ENCODE peak calls at places on chromosomes 2 and 18, in ten cellular contexts. W is brain microvascular endothelial cell, D is nephron progenitor cell, Y is HFF-Myc, H is AG09319, T is foreskin keratinocyte, Q is chondrocyte, Z is progenitor cell of endocrine pancreas, M is GM12865, C is neural crest cell. X is an unnamed sample.

GRCh38 chr2:20148841-20149702 is 75.9 kb downstream of the SDC1 start:
- DNase-seq in W (peak), D (no peak), Y (peak), H (peak), T (no peak), Q (no peak), Z (no peak), M (peak), C (peak), X (no peak)

GRCh38 chr2:43065871-43066270 is 160.5 kb downstream of the ZFP36L2 start:
- DNase-seq in W (no peak), D (no peak), Y (no peak), H (no peak), T (no peak), Q (peak), Z (no peak), M (no peak), C (no peak), X (no peak)

GRCh38 chr2:48514591-48514990 is 15.4 kb upstream of the STON1 start:
- DNase-seq in W (no peak), D (no peak), Y (no peak), H (no peak), T (no peak), Q (no peak), Z (no peak), M (no peak), C (no peak), X (no peak)

GRCh38 chr2:188620916-188621315 is 329.2 kb downstream of the GULP1 start:
- DNase-seq in W (no peak), D (no peak), Y (no peak), H (no peak), T (no peak), Q (no peak), Z (no peak), M (no peak), C (no peak), X (no peak)

GRCh38 chr2:134425723-134426496 is 172.0 kb downstream of the MGAT5 start:
- DNase-seq in W (no peak), D (no peak), Y (no peak), H (no peak), T (no peak), Q (peak), Z (no peak), M (no peak), C (no peak), X (no peak)

GRCh38 chr2:33214436-33214835 is 262.0 kb upstream of the RASGRP3 start:
- DNase-seq in W (peak), D (no peak), Y (no peak), H (no peak), T (no peak), Q (no peak), Z (no peak), M (peak), C (no peak), X (no peak)

GRCh38 chr2:241929551-241930490 is 60.3 kb downstream of the RTP5 start:
- DNase-seq in W (no peak), D (no peak), Y (no peak), H (no peak), T (no peak), Q (no peak), Z (no peak), M (no peak), C (no peak), X (no peak)

GRCh38 chr2:2229898-2230817 is 100.9 kb downstream of the MYT1L start:
- DNase-seq in W (no peak), D (no peak), Y (no peak), H (no peak), T (no peak), Q (no peak), Z (no peak), M (no peak), C (no peak), X (no peak)

GRCh38 chr2:165952600-165953210 is 871 bp downstream of the TTC21B start:
- DNase-seq in W (no peak), D (no peak), Y (no peak), H (no peak), T (peak), Q (no peak), Z (no peak), M (no peak), C (no peak), X (no peak)

GRCh38 chr18:58045265-58046086 is 1.4 kb downstream of the NEDD4L start:
- DNase-seq in W (no peak), D (peak), Y (no peak), H (no peak), T (peak), Q (no peak), Z (peak), M (peak), C (peak), X (peak)

GRCh38 chr2:207558106-207558505 is 28.3 kb downstream of the CREB1 start:
- DNase-seq in W (peak), D (no peak), Y (peak), H (peak), T (no peak), Q (no peak), Z (no peak), M (no peak), C (no peak), X (no peak)

GRCh38 chr2:172101008-172101706 is 1.5 kb downstream of the DLX2 start:
- DNase-seq in W (no peak), D (no peak), Y (no peak), H (no peak), T (peak), Q (no peak), Z (no peak), M (no peak), C (peak), X (no peak)

GRCh38 chr2:179720173-179720772 is 141.1 kb downstream of the ZNF385B start:
- DNase-seq in W (no peak), D (no peak), Y (no peak), H (no peak), T (no peak), Q (no peak), Z (no peak), M (no peak), C (no peak), X (no peak)

GRCh38 chr2:210250577-210250976 is 25.3 kb upstream of the ACADL start:
- DNase-seq in W (no peak), D (no peak), Y (no peak), H (no peak), T (no peak), Q (no peak), Z (no peak), M (no peak), C (no peak), X (no peak)

GRCh38 chr18:63410792-63411191 is 11.5 kb downstream of the VPS4B start:
- DNase-seq in W (peak), D (no peak), Y (peak), H (no peak), T (peak), Q (no peak), Z (no peak), M (no peak), C (no peak), X (no peak)

GRCh38 chr2:214005337-214005736 is 405.5 kb upstream of the VWC2L start:
- DNase-seq in W (peak), D (no peak), Y (no peak), H (no peak), T (no peak), Q (no peak), Z (no peak), M (no peak), C (no peak), X (no peak)

GRCh38 chr2:27079233-27080139 is 1.1 kb downstream of the EMILIN1 start:
- DNase-seq in W (no peak), D (no peak), Y (no peak), H (no peak), T (no peak), Q (no peak), Z (no peak), M (no peak), C (no peak), X (no peak)

GRCh38 chr2:2739231-2739795 is 408.2 kb upstream of the MYT1L start:
- DNase-seq in W (no peak), D (no peak), Y (no peak), H (no peak), T (peak), Q (no peak), Z (no peak), M (no peak), C (no peak), X (no peak)

GRCh38 chr2:205892141-205893064 is 193.6 kb downstream of the INO80D start:
- DNase-seq in W (no peak), D (no peak), Y (no peak), H (no peak), T (peak), Q (no peak), Z (no peak), M (no peak), C (no peak), X (no peak)

GRCh38 chr2:86622878-86623548 is 652 bp downstream of the RNF103 start:
- DNase-seq in W (peak), D (peak), Y (no peak), H (no peak), T (peak), Q (no peak), Z (peak), M (no peak), C (peak), X (no peak)

GRCh38 chr18:65753520-65753919 is 2.7 kb downstream of the CDH7 start:
- DNase-seq in W (no peak), D (peak), Y (no peak), H (no peak), T (no peak), Q (no peak), Z (peak), M (peak), C (peak), X (no peak)

GRCh38 chr2:130345611-130346010 is 2.9 kb downstream of the IMP4 start:
- DNase-seq in W (no peak), D (no peak), Y (no peak), H (no peak), T (no peak), Q (peak), Z (no peak), M (no peak), C (no peak), X (no peak)

GRCh38 chr2:3340144-3340543 is 37.5 kb downstream of the EIPR1 start:
- DNase-seq in W (no peak), D (no peak), Y (no peak), H (no peak), T (no peak), Q (no peak), Z (no peak), M (no peak), C (no peak), X (no peak)

GRCh38 chr2:9757430-9758287 is 85.6 kb upstream of the TAF1B start:
- DNase-seq in W (no peak), D (peak), Y (no peak), H (no peak), T (no peak), Q (no peak), Z (no peak), M (no peak), C (no peak), X (no peak)

GRCh38 chr2:72147303-72147970 is at the start of gene CYP26B1:
- DNase-seq in W (no peak), D (peak), Y (no peak), H (no peak), T (no peak), Q (no peak), Z (no peak), M (no peak), C (no peak), X (no peak)

GRCh38 chr18:79520473-79521390 is 125.0 kb downstream of the NFATC1 start:
- DNase-seq in W (no peak), D (no peak), Y (no peak), H (no peak), T (no peak), Q (no peak), Z (no peak), M (no peak), C (no peak), X (no peak)

GRCh38 chr2:200578778-200579177 is 7.0 kb upstream of the AOX1 start:
- DNase-seq in W (peak), D (no peak), Y (peak), H (no peak), T (peak), Q (no peak), Z (no peak), M (peak), C (no peak), X (no peak)

GRCh38 chr2:129165001-129165400 is 814.5 kb upstream of the RAB6C start:
- DNase-seq in W (no peak), D (no peak), Y (no peak), H (no peak), T (peak), Q (no peak), Z (no peak), M (no peak), C (no peak), X (no peak)

GRCh38 chr18:4107049-4107459 is 348.1 kb downstream of the DLGAP1 start:
- DNase-seq in W (no peak), D (no peak), Y (no peak), H (no peak), T (no peak), Q (no peak), Z (no peak), M (no peak), C (no peak), X (no peak)

GRCh38 chr18:13613099-13613498 is 113.3 kb downstream of the FAM210A start:
- DNase-seq in W (no peak), D (no peak), Y (no peak), H (no peak), T (no peak), Q (no peak), Z (no peak), M (peak), C (no peak), X (no peak)

GRCh38 chr2:191165190-191165643 is 14.4 kb upstream of the STAT4 start:
- DNase-seq in W (peak), D (no peak), Y (no peak), H (peak), T (peak), Q (no peak), Z (no peak), M (peak), C (no peak), X (no peak)

GRCh38 chr2:1641498-1641897 is 102.8 kb downstream of the PXDN start:
- DNase-seq in W (no peak), D (no peak), Y (no peak), H (no peak), T (no peak), Q (no peak), Z (no peak), M (no peak), C (no peak), X (no peak)

GRCh38 chr2:128446049-128446811 is 127.6 kb upstream of the HS6ST1 start:
- DNase-seq in W (no peak), D (no peak), Y (no peak), H (no peak), T (no peak), Q (no peak), Z (no peak), M (no peak), C (no peak), X (peak)

GRCh38 chr18:24785019-24785418 is 324.6 kb downstream of the HRH4 start:
- DNase-seq in W (no peak), D (no peak), Y (no peak), H (no peak), T (no peak), Q (no peak), Z (no peak), M (no peak), C (no peak), X (no peak)

GRCh38 chr2:241074901-241075540 is 27.1 kb downstream of the MTERF4 start:
- DNase-seq in W (no peak), D (no peak), Y (no peak), H (no peak), T (no peak), Q (no peak), Z (no peak), M (no peak), C (no peak), X (no peak)

GRCh38 chr2:64453710-64454315 is at the start of gene LGALSL:
- DNase-seq in W (peak), D (no peak), Y (no peak), H (no peak), T (peak), Q (peak), Z (peak), M (peak), C (peak), X (peak)

GRCh38 chr2:150097891-150098595 is 389.4 kb downstream of the RND3 start:
- DNase-seq in W (peak), D (no peak), Y (no peak), H (no peak), T (peak), Q (no peak), Z (no peak), M (no peak), C (no peak), X (no peak)
- TF ChIP-seq CTCF in W (peak), D (no peak), Y (peak), H (peak), T (peak), Q (peak), Z (no peak), M (no peak), C (no peak), X (no peak)

GRCh38 chr18:52484977-52485376 is 145.0 kb downstream of the DCC start:
- DNase-seq in W (no peak), D (no peak), Y (no peak), H (no peak), T (peak), Q (no peak), Z (no peak), M (no peak), C (no peak), X (no peak)
- TF ChIP-seq CTCF in W (no peak), D (no peak), Y (no peak), H (no peak), T (no peak), Q (no peak), Z (no peak), M (no peak), C (no peak), X (no peak)

GRCh38 chr2:38526195-38526594 is 76.5 kb downstream of the HNRNPLL start:
- DNase-seq in W (peak), D (no peak), Y (no peak), H (peak), T (no peak), Q (no peak), Z (no peak), M (no peak), C (no peak), X (no peak)

GRCh38 chr2:38521835-38522234 is 80.9 kb downstream of the HNRNPLL start:
- DNase-seq in W (no peak), D (no peak), Y (no peak), H (no peak), T (no peak), Q (no peak), Z (no peak), M (no peak), C (no peak), X (no peak)

GRCh38 chr2:38522754-38523349 is 79.9 kb downstream of the HNRNPLL start:
- DNase-seq in W (no peak), D (peak), Y (no peak), H (no peak), T (no peak), Q (no peak), Z (no peak), M (no peak), C (no peak), X (no peak)

GRCh38 chr2:38524580-38524979 is 78.1 kb downstream of the HNRNPLL start:
- DNase-seq in W (no peak), D (no peak), Y (no peak), H (no peak), T (no peak), Q (no peak), Z (no peak), M (no peak), C (no peak), X (no peak)

DNA sequence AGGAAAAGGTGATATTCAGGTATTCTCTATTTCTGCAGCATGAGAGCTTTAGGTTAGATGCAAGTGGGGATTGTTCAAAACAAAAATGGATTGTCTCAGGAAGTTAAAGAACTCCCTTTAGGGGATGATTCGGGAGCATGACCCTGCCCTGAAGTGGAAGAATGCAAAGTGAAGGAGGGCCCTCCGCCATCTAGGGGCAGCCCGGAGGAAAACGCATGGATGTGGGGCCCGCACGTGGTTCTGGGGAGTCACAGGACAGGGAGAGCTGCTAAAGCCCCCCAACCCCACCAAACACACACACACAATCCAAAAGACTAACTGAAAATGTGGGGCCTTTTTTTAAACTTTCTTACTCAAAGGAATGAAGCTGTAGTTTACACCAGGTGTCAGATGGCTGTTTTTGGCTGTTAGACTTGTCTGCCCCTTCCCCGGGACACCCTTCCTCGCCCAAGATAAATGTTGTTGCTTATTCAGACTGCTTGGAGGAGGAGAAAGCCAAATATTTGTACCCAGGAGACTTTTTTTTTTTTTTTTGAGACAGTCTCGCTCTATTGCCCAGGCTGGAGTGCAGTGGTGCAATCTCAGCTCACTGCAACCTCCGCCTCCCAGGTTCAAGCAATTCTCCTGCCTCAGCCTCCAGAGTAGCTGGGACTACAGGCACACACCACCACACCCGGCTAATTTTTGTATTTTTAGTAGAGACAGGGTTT is 78.8 kb downstream of the HNRNPLL start:
- DNase-seq in W (no peak), D (no peak), Y (no peak), H (no peak), T (no peak), Q (no peak), Z (no peak), M (no peak), C (no peak), X (no peak)
- TF ChIP-seq CTCF in W (peak), D (peak), Y (peak), H (no peak), T (peak), Q (peak), Z (peak), M (no peak), C (peak), X (no peak)

DNA sequence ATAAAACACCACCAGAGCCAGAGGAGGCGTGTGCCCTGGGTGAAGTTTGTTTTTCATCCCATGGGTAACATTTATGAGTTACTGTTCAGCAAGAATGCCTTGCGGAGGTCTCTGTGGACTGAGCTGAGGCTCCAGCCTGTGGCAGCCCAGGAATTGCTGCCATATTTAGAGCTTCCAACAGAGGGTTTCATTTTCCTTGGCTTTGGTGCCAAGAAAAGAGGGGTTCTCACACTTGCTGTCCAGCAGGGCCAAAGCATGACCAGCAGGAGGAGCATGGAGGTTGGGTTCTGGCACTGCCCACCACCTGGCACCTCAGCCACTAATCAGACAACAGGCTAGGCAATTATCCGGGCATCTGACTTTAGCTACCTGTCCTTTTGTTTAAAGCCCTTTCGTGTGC is 36.7 kb downstream of the EPAS1 start:
- DNase-seq in W (no peak), D (no peak), Y (no peak), H (no peak), T (no peak), Q (no peak), Z (no peak), M (no peak), C (no peak), X (no peak)
- TF ChIP-seq CTCF in W (peak), D (no peak), Y (peak), H (peak), T (peak), Q (peak), Z (no peak), M (peak), C (no peak), X (no peak)

X was measured in activated B cell treated with CpG ODN at 0.5 μM for 24 hours.